ENCODE peak calls at places on chromosomes 16 and 17, in six cellular contexts. F is heart left ventricle; Z is CD4-positive, alpha-beta T cell; N is body of pancreas; W is prostate gland; K is AG04450. P is an unnamed sample.

GRCh38 chr16:57667526-57668258 is 414 bp upstream of the ADGRG3 start:
- DNase-seq in F (no peak), Z (no peak), N (peak), W (no peak), K (no peak), P (no peak)

GRCh38 chr17:12789976-12790805 is 893 bp downstream of the ARHGAP44 start:
- DNase-seq in F (no peak), Z (no peak), N (peak), W (peak), K (no peak), P (no peak)

GRCh38 chr16:15765880-15766279 is 90.9 kb downstream of the MYH11 start:
- DNase-seq in F (no peak), Z (no peak), N (peak), W (peak), K (no peak), P (no peak)

GRCh38 chr17:19019041-19019941 is 14.7 kb upstream of the FAM83G start:
- DNase-seq in F (peak), Z (peak), N (no peak), W (no peak), K (no peak), P (no peak)

GRCh38 chr17:12231027-12231682 is 210.5 kb downstream of the MAP2K4 start:
- DNase-seq in F (no peak), Z (no peak), N (no peak), W (no peak), K (peak), P (no peak)

GRCh38 chr16:57145964-57146647 is 39.7 kb downstream of the PSME3IP1 start:
- DNase-seq in F (no peak), Z (no peak), N (no peak), W (no peak), K (no peak), P (no peak)

GRCh38 chr16:2973605-2974318 is 4.6 kb downstream of the PAQR4 start:
- DNase-seq in F (no peak), Z (no peak), N (no peak), W (no peak), K (no peak), P (no peak)

GRCh38 chr17:78010759-78011158 is 52.3 kb downstream of the TNRC6C start:
- DNase-seq in F (no peak), Z (peak), N (no peak), W (no peak), K (no peak), P (no peak)

GRCh38 chr17:49616546-49617205 is 41.0 kb downstream of the NXPH3 start:
- DNase-seq in F (peak), Z (no peak), N (peak), W (no peak), K (no peak), P (no peak)

GRCh38 chr17:67376892-67377726 is at the start of gene PITPNC1:
- DNase-seq in F (peak), Z (peak), N (peak), W (peak), K (peak), P (no peak)

GRCh38 chr16:69610356-69610755 is 44.6 kb downstream of the NFAT5 start:
- DNase-seq in F (no peak), Z (no peak), N (no peak), W (no peak), K (no peak), P (no peak)

GRCh38 chr17:37710344-37710886 is 34.4 kb downstream of the HNF1B start:
- DNase-seq in F (no peak), Z (no peak), N (peak), W (peak), K (no peak), P (no peak)

GRCh38 chr17:50169121-50169764 is 3.4 kb downstream of the SGCA start:
- DNase-seq in F (peak), Z (peak), N (peak), W (no peak), K (no peak), P (no peak)

GRCh38 chr17:8056976-8057625 is 18.2 kb downstream of the ALOX15B start:
- DNase-seq in F (no peak), Z (no peak), N (no peak), W (no peak), K (no peak), P (no peak)

GRCh38 chr17:7875804-7876203 is 12.8 kb upstream of the CHD3 start:
- DNase-seq in F (no peak), Z (no peak), N (no peak), W (no peak), K (no peak), P (no peak)

GRCh38 chr16:65414284-65414984 is 292.6 kb upstream of the CDH11 start:
- DNase-seq in F (no peak), Z (no peak), N (no peak), W (no peak), K (peak), P (peak)

GRCh38 chr17:77831497-77832179 is 126.9 kb upstream of the TNRC6C start:
- DNase-seq in F (no peak), Z (peak), N (no peak), W (no peak), K (peak), P (no peak)

GRCh38 chr17:17758443-17758842 is 77.2 kb downstream of the RAI1 start:
- DNase-seq in F (no peak), Z (no peak), N (no peak), W (no peak), K (no peak), P (no peak)

GRCh38 chr17:59366773-59367656 is 35.6 kb downstream of the YPEL2 start:
- DNase-seq in F (no peak), Z (no peak), N (peak), W (peak), K (no peak), P (no peak)

GRCh38 chr17:38349097-38349904 is 2.3 kb upstream of the SOCS7 start:
- DNase-seq in F (peak), Z (peak), N (peak), W (peak), K (peak), P (no peak)

GRCh38 chr16:74774223-74775139 is at the start of gene FA2H:
- DNase-seq in F (peak), Z (peak), N (peak), W (peak), K (no peak), P (peak)

GRCh38 chr17:30225919-30226553 is 9.5 kb downstream of the SLC6A4 start:
- DNase-seq in F (no peak), Z (no peak), N (no peak), W (no peak), K (no peak), P (no peak)

GRCh38 chr17:77796201-77796860 is 162.2 kb upstream of the TNRC6C start:
- DNase-seq in F (no peak), Z (no peak), N (no peak), W (no peak), K (no peak), P (no peak)

GRCh38 chr17:352421-353212 is at the start of gene RPH3AL:
- DNase-seq in F (no peak), Z (no peak), N (peak), W (peak), K (no peak), P (no peak)

GRCh38 chr17:73841431-73842060 is 197.3 kb upstream of the SDK2 start:
- DNase-seq in F (no peak), Z (no peak), N (no peak), W (no peak), K (no peak), P (no peak)

GRCh38 chr16:52128407-52128806 is 418.5 kb downstream of the TOX3 start:
- DNase-seq in F (no peak), Z (no peak), N (no peak), W (no peak), K (no peak), P (no peak)

GRCh38 chr17:54867634-54868033 is 33.0 kb upstream of the TOM1L1 start:
- DNase-seq in F (no peak), Z (no peak), N (no peak), W (no peak), K (no peak), P (no peak)

GRCh38 chr16:88453217-88453531 is at the start of gene ZFPM1:
- DNase-seq in F (no peak), Z (no peak), N (no peak), W (no peak), K (no peak), P (no peak)

GRCh38 chr16:88452485-88453216 is 429 bp upstream of the ZFPM1 start:
- DNase-seq in F (peak), Z (peak), N (peak), W (peak), K (peak), P (peak)

GRCh38 chr16:88455610-88456355 is 2.7 kb downstream of the ZFPM1 start:
- DNase-seq in F (no peak), Z (peak), N (peak), W (no peak), K (no peak), P (no peak)

GRCh38 chr16:88453621-88454314 is 688 bp downstream of the ZFPM1 start:
- DNase-seq in F (no peak), Z (no peak), N (peak), W (no peak), K (no peak), P (no peak)

DNA sequence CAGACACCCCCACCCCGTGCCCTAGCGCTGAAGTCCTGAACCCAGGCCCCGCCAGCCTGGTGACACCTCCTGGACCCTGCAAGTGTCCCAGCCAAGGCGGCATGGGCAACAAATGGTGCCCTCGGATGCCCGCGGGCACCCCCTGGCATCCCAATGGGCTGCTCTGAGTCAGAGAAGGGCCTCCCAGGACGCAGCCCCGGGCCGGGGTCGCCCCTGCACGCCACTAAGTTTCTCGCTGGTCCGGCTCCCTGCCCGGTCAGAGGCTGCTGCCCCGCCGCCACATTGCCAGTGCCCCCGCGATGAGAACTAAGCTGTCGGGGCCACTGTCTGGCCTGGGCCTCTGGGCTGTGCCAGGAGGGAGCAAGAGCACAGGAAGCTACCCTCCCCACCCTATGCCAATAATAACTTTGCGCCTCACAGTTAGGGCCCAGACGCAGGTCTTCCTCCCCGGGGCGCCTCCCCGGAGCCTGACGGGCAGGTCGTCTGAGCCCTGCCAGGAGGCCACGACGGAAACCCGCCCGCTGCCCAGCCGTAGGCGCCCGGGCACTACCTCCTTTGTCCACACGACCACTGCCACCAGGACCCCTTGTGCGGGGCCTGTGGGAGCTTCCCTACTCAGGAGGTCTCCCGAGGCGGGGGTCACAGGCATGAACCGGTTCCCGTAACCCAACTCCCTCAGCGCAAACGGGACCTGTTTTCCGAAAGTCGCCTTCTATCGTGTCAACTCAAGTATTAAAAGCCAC is 1.4 kb downstream of the ZFPM1 start:
- DNase-seq in F (no peak), Z (peak), N (peak), W (no peak), K (no peak), P (no peak)
- H3K27ac ChIP-seq in F (no peak), Z (peak), N (peak), W (peak), K (no peak), P (peak)

GRCh38 chr17:44767493-44767892 is 8.7 kb downstream of the ADAM11 start:
- DNase-seq in F (no peak), Z (no peak), N (no peak), W (no peak), K (no peak), P (no peak)
- H3K27ac ChIP-seq in F (no peak), Z (no peak), N (no peak), W (no peak), K (no peak), P (no peak)

GRCh38 chr16:78213751-78214150 is 114.3 kb downstream of the WWOX start:
- DNase-seq in F (no peak), Z (no peak), N (no peak), W (no peak), K (no peak), P (no peak)

GRCh38 chr16:78211200-78211599 is 111.7 kb downstream of the WWOX start:
- DNase-seq in F (no peak), Z (no peak), N (no peak), W (no peak), K (no peak), P (no peak)

GRCh38 chr16:78211951-78212350 is 112.5 kb downstream of the WWOX start:
- DNase-seq in F (no peak), Z (no peak), N (peak), W (peak), K (no peak), P (peak)

GRCh38 chr16:78210305-78210704 is 110.9 kb downstream of the WWOX start:
- DNase-seq in F (no peak), Z (no peak), N (no peak), W (no peak), K (no peak), P (peak)

DNA sequence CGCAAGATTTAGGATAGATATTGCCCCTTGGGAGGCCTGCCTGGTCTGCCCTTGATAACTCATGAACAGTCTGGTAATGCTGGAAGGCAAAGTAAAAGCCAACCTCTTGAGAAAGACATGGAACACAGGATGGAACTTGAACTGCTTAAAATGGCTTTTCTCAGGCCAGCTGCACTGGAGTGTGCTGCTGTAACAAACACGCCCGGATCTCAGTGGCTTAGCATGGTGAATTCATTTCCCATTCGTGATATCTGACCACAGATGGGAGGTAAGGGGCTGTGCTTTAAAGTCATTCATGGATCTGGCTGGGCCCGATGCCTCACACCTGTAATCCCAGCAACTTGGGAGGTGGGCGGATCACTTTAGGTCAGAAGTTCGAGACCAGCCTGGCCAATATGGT is 113.2 kb downstream of the WWOX start:
- DNase-seq in F (no peak), Z (no peak), N (no peak), W (no peak), K (no peak), P (no peak)
- H3K27ac ChIP-seq in F (no peak), Z (no peak), N (no peak), W (no peak), K (no peak), P (peak)

DNA sequence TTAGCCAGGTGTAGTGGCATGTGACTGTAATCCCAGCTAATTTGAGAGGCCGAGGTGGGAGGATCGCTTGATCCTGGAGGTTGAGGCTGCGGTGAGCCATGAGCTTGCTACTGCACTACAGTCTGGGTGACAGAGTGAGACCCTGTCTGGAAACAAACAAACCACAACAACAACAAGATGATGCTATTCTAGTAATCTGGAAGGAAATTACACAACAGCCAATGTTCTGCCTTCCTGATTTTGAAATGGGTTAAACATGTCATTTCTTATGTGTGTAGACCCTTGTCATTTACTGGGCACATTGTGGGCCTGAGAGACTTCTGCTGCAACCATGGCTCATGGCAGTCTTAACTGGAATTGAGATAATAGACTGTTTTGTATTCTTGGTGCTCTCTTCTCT is 5.9 kb downstream of the COQ7 start:
- DNase-seq in F (no peak), Z (no peak), N (no peak), W (no peak), K (no peak), P (no peak)
- H3K27ac ChIP-seq in F (no peak), Z (no peak), N (no peak), W (no peak), K (no peak), P (no peak)

GRCh38 chr17:4999429-5000093 is 1.8 kb downstream of the KIF1C start:
- DNase-seq in F (peak), Z (no peak), N (no peak), W (no peak), K (no peak), P (no peak)

GRCh38 chr17:5000237-5000639 is 2.5 kb downstream of the KIF1C start:
- DNase-seq in F (peak), Z (no peak), N (peak), W (no peak), K (no peak), P (no peak)

GRCh38 chr17:4997302-4998026 is at the start of the genes INCA1 and KIF1C:
- DNase-seq in F (peak), Z (peak), N (peak), W (peak), K (peak), P (peak)

GRCh38 chr17:4998666-4999428 is 1.1 kb downstream of the KIF1C start:
- DNase-seq in F (peak), Z (no peak), N (peak), W (no peak), K (no peak), P (no peak)

DNA sequence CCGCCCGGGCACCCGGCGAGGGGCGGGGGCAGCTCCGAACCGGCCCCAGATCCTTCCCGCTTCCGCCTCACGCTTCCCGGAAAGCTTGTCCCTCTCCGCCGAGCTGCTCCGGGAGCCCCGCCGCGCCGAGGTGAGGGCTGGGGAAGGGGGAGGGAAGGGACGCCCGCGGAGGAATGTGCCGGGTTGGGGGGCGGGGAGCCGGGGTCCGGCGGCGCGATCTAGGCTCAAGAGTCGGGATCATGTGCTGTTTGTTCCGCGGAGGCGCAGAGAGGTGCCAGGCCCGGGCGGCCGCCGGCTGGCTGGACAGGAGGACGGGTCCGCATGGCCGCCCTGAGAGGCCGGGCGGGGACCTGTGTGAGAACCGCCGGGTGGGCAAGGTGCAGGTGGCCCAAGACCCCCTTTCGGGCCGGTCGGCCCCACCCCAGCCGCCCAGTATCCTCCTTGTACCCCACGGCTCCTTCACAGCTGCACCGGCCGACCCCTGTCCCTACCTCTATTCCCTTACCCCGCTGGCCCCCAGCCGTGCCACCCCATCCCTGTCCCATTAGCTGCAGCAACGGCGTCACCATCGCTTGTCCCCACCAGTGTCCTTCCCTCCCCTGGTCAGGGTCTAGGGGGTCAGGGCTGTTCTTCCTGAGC is 396 bp downstream of the KIF1C start:
- DNase-seq in F (peak), Z (no peak), N (peak), W (no peak), K (no peak), P (no peak)
- H3K27ac ChIP-seq in F (peak), Z (peak), N (peak), W (peak), K (no peak), P (peak)

DNA sequence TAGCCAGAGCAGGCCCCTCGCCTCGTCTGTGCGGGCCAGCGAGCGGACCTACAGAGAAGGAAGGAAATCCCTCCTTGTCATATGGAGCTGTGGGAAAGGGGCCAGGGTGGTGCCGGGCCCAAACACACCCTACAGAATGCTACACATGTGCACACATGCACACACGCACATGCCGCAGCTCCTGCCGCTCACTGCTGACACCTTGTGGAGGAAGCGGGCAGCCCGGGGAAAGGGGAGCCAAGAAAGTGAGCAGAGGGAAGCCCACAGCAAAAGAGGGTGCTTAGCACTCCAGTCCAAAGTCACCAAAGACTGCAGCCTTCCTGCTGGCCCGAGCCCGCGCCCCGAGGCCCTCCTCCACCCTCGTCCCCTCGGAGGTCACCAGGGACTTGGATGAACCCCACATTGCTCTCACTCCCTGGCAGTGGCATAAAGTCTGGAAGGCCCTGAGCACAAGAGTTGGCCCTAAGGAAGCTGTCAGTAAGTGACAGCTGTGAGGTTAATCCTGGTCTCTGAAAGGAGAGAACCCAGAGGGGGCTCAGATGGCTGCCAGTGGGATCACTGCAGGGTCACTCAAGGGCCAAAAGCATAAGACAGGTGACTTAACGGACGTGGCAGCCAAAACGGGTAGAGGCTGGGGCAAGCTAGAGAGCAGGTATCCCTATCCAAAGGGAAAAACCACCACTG is 68.2 kb downstream of the MYO18A start:
- DNase-seq in F (peak), Z (peak), N (peak), W (peak), K (no peak), P (peak)
- H3K27ac ChIP-seq in F (peak), Z (no peak), N (peak), W (no peak), K (no peak), P (no peak)

DNA sequence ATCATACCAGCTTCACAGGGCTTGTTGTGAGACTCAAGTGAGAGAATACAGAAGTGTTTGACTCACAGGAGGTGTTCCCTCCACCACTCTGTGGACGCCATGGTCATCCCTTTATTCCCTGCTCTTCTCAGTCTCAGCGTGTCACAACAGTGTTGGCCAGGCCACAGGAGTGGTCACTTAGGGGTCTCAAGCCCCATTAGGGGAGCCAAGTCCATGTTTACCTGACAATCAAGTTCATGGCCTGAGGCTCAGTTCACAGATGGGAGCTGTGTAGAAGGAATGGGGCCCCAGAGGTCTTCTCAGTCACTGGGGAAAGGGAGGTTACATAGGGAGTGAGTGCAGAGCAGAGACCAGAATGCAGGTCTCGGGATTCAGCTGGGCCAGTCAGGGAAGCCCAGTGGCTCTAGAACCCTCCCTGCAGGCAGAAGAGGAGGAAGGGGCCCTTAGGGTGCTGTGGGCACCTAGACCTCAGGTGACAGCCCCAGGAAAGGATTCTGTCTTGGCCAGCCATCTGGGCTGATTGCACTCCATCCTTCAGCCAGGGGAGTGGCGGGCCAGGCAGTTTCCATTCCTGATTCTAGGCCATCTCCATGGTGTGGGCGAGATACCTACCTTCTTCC is 9.5 kb upstream of the CENPT start:
- DNase-seq in F (no peak), Z (no peak), N (no peak), W (no peak), K (no peak), P (no peak)
- H3K27ac ChIP-seq in F (peak), Z (no peak), N (peak), W (no peak), K (peak), P (peak)

P was measured in epithelial cell of prostate.